ENCODE peak calls at places on chromosomes 7 and 10, in five cellular contexts. G is endothelial cell of umbilical vein; O is tibial artery; Z is CD8-positive, alpha-beta T cell; Y is neuronal stem cell. Q is an unnamed sample.

GRCh38 chr10:103125323-103126267 is 67.5 kb downstream of the NT5C2 start:
- DNase-seq in G (peak; percentile 11), O (no peak), Z (no peak), Y (no peak), Q (no peak)

GRCh38 chr7:21642422-21642821 is 99.6 kb downstream of the DNAH11 start:
- DNase-seq in G (no peak), O (no peak), Z (no peak), Y (peak; percentile 15), Q (no peak)

GRCh38 chr10:88515235-88515634 is 67.9 kb downstream of the RNLS start:
- DNase-seq in G (no peak), O (no peak), Z (no peak), Y (no peak), Q (no peak)

GRCh38 chr7:37354661-37355131 is 94.0 kb downstream of the ELMO1 start:
- DNase-seq in G (peak; percentile 98), O (peak; percentile 93), Z (peak; percentile 30), Y (no peak), Q (peak; percentile 68)

GRCh38 chr7:100728196-100728595 is 5.2 kb upstream of the ZAN start:
- DNase-seq in G (no peak), O (no peak), Z (no peak), Y (no peak), Q (no peak)

GRCh38 chr7:23662124-23662982 is 17.6 kb upstream of the FAM221A start:
- DNase-seq in G (no peak), O (no peak), Z (no peak), Y (no peak), Q (no peak)

GRCh38 chr7:155829796-155830470 is 17.7 kb upstream of the SHH start:
- DNase-seq in G (no peak), O (no peak), Z (no peak), Y (no peak), Q (no peak)

GRCh38 chr10:103295391-103296044 is 18.6 kb downstream of the INA start:
- DNase-seq in G (no peak), O (no peak), Z (no peak), Y (no peak), Q (no peak)

GRCh38 chr10:48522011-48522765 is 82.7 kb downstream of the ARHGAP22 start:
- DNase-seq in G (no peak), O (no peak), Z (no peak), Y (no peak), Q (no peak)

GRCh38 chr7:101866328-101866727 is 48.9 kb downstream of the CUX1 start:
- DNase-seq in G (no peak), O (no peak), Z (no peak), Y (no peak), Q (no peak)

GRCh38 chr10:91571671-91572070 is 61.2 kb downstream of the PPP1R3C start:
- DNase-seq in G (no peak), O (no peak), Z (no peak), Y (no peak), Q (no peak)

GRCh38 chr10:127945335-127945734 is 38.4 kb downstream of the PTPRE start:
- DNase-seq in G (peak; percentile 94), O (no peak), Z (no peak), Y (no peak), Q (peak; percentile 62)

GRCh38 chr7:135206887-135207738 is 4.2 kb downstream of the WDR91 start:
- DNase-seq in G (no peak), O (no peak), Z (no peak), Y (no peak), Q (no peak)

GRCh38 chr7:27152816-27153486 is 568 bp upstream of the HOXA3 start:
- DNase-seq in G (no peak), O (no peak), Z (no peak), Y (no peak), Q (no peak)

GRCh38 chr7:47720141-47720906 is 138.4 kb upstream of the TNS3 start:
- DNase-seq in G (no peak), O (no peak), Z (no peak), Y (no peak), Q (no peak)

GRCh38 chr10:10897400-10897799 is 120.3 kb upstream of the CELF2 start:
- DNase-seq in G (no peak), O (no peak), Z (no peak), Y (no peak), Q (no peak)

GRCh38 chr10:8061274-8062211 is 7.1 kb downstream of the GATA3 start:
- DNase-seq in G (peak; percentile 71), O (no peak), Z (peak; percentile 63), Y (peak; percentile 26), Q (no peak)

GRCh38 chr10:8063935-8064334 is 9.4 kb downstream of the GATA3 start:
- DNase-seq in G (peak; percentile 63), O (no peak), Z (no peak), Y (no peak), Q (no peak)

GRCh38 chr10:8065651-8066050 is 11.2 kb downstream of the GATA3 start:
- DNase-seq in G (peak; percentile 98), O (no peak), Z (no peak), Y (no peak), Q (no peak)

GRCh38 chr10:8064436-8064835 is 9.9 kb downstream of the GATA3 start:
- DNase-seq in G (peak; percentile 60), O (no peak), Z (no peak), Y (no peak), Q (no peak)

DNA sequence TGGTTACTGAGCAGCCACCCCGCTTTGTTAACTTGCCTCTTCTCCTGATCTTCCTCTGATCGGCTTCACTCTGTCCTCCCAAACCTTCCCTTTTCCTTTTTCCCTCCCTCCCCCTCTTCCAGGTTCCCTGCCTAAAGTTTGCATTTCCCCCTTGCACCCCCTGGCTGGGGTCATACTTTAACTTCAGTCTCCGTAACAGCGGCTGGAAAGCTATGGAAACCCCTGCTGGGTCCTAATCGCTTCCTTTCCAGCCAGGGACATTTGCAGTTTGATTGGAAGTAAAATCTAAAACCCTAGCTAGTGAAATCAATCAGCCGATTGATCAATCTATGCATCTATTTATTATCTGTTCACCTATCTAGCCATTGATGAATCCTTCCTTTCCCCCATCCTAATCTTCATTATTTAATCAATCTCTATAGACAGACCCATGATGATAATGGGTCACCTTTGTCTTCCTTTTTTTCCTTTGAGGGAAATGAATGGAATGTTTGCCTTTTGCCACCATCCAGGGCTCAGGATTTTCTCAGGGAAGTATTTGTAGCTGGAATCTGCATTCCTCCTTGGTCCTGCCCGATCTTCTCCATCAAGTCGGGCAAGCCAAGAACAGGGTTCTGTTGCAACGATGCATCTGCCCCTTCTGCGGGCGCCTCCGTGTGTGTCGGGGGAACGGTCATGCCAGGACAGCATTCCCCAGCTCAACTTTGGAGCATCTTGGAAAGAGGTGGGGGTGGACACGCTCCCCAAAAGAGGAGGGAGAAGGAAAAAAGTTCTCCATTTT is 8.8 kb downstream of the GATA3 start:
- DNase-seq in G (peak; percentile 45), O (no peak), Z (no peak), Y (no peak), Q (no peak)
- H3K4me1 ChIP-seq in G (peaks cover 81% of the 10 kb centered on the region), O (no peaks in the 10 kb centered on the region), Z (peaks cover 56% of the 10 kb centered on the region), Y (peaks cover 35% of the 10 kb centered on the region), Q (no peaks in the 10 kb centered on the region)

GRCh38 chr10:93570383-93570782 is 3.9 kb downstream of the FFAR4 start:
- DNase-seq in G (no peak), O (no peak), Z (no peak), Y (no peak), Q (no peak)
- H3K27me3 ChIP-seq in G (peaks cover 54% of the 10 kb centered on the region), O (no peaks in the 10 kb centered on the region), Z (no peaks in the 10 kb centered on the region), Y (peaks cover 17% of the 10 kb centered on the region), Q (no peaks in the 10 kb centered on the region)

GRCh38 chr7:42234736-42235135 is 2.3 kb downstream of the GLI3 start:
- DNase-seq in G (no peak), O (no peak), Z (no peak), Y (no peak), Q (no peak)
- H3K4me1 ChIP-seq in G (peaks cover 23% of the 10 kb centered on the region), O (peaks cover 13% of the 10 kb centered on the region), Z (no peaks in the 10 kb centered on the region), Y (peaks cover 17% of the 10 kb centered on the region), Q (no peaks in the 10 kb centered on the region)

GRCh38 chr10:96125142-96125515 is 5.0 kb upstream of the ZNF518A start:
- DNase-seq in G (peak; percentile 49), O (no peak), Z (no peak), Y (no peak), Q (no peak)
- H3K27me3 ChIP-seq in G (no peaks in the 10 kb centered on the region), O (no peaks in the 10 kb centered on the region), Z (peaks cover 14% of the 10 kb centered on the region), Y (no peaks in the 10 kb centered on the region), Q (no peaks in the 10 kb centered on the region)

GRCh38 chr7:143375298-143376034 is 5.7 kb upstream of the ZYX start:
- DNase-seq in G (no peak), O (no peak), Z (peak; percentile 64), Y (no peak), Q (no peak)
- H3K4me1 ChIP-seq in G (peaks cover 33% of the 10 kb centered on the region), O (peaks cover 15% of the 10 kb centered on the region), Z (peaks cover 87% of the 10 kb centered on the region), Y (peaks cover 6% of the 10 kb centered on the region), Q (peaks cover 2% of the 10 kb centered on the region)

DNA sequence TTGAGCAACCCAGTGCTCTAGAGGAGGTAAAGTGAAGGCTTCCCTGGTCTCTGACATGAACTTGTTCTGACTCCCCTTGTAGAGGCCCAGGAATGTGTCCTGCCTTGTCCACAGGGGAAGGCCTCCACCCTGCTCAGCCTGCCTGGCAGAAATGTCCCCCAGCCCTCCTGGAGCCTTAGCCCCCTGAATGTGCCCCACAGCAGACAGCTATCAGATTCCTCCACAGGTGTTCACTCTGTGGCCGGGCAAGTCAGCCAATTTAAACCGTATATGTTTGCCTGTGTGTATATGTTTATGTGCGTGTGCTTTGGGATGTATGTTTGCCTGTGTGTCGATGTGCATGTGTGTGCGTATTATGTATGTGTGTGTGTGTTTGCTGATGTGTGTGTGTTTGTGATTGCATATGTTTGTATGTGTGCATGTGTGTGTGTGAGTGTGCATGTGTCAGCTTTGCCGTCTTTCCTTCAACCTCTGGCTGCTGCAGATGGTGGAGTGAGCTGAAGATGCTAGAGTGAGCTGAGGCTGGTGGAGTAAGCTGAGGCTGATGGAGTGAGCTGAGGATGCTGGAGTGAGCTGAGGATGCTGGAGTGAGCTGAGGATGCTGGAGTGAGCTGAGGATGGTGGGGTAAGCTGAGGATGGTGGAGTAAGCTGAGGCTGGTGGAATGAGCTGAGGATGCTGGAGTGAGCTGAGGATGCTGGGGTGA is 68.9 kb upstream of the ANTXRL start:
- DNase-seq in G (no peak), O (no peak), Z (no peak), Y (no peak), Q (no peak)
- H3K27me3 ChIP-seq in G (no peaks in the 10 kb centered on the region), O (no peaks in the 10 kb centered on the region), Z (no peaks in the 10 kb centered on the region), Y (no peaks in the 10 kb centered on the region), Q (no peaks in the 10 kb centered on the region)

GRCh38 chr7:108263364-108263951 is 133.3 kb upstream of the LAMB4 start:
- DNase-seq in G (no peak), O (no peak), Z (no peak), Y (no peak), Q (no peak)

GRCh38 chr7:108253275-108254044 is 123.3 kb upstream of the LAMB4 start:
- DNase-seq in G (no peak), O (no peak), Z (no peak), Y (no peak), Q (no peak)

GRCh38 chr7:108254259-108254658 is 124.1 kb upstream of the LAMB4 start:
- DNase-seq in G (no peak), O (no peak), Z (no peak), Y (no peak), Q (no peak)

GRCh38 chr7:108261560-108262255 is 131.5 kb upstream of the LAMB4 start:
- DNase-seq in G (no peak), O (no peak), Z (no peak), Y (no peak), Q (no peak)

GRCh38 chr7:108257954-108258353 is 127.8 kb upstream of the LAMB4 start:
- DNase-seq in G (no peak), O (no peak), Z (no peak), Y (no peak), Q (no peak)
- H3K4me1 ChIP-seq in G (no peaks in the 10 kb centered on the region), O (no peaks in the 10 kb centered on the region), Z (no peaks in the 10 kb centered on the region), Y (no peaks in the 10 kb centered on the region), Q (no peaks in the 10 kb centered on the region)